ENCODE peak calls at places on chromosomes 6 and 20, in ten cellular contexts. O is endodermal cell, X is HepG2, A is heart left ventricle, C is Calu3, Y is nephron progenitor cell, R is lower leg skin, S is fibroblast of lung, E is coronary artery, M is fibroblast of mammary gland. Z is an unnamed sample.

GRCh38 chr20:19210426-19211155 is 1.9 kb upstream of the SLC24A3 start:
- DNase-seq in R (no peak), X (no peak), O (no peak), C (no peak), S (no peak), E (no peak), M (peak), A (no peak), Y (no peak), Z (no peak)

GRCh38 chr20:49508435-49509199 is 26.1 kb upstream of the KCNB1 start:
- DNase-seq in M (peak), E (no peak), A (no peak), Y (peak), X (peak), S (peak), R (no peak), C (peak), O (peak), Z (no peak)

GRCh38 chr6:21914121-21914973 is 320.8 kb downstream of the SOX4 start:
- DNase-seq in Y (no peak), E (no peak), A (peak), R (no peak), X (no peak), C (peak), S (peak), M (peak), O (no peak), Z (peak)

GRCh38 chr6:139376054-139376355 is 1.6 kb upstream of the CITED2 start:
- DNase-seq in E (no peak), M (no peak), A (peak), R (no peak), O (no peak), S (peak), C (no peak), Y (no peak), X (no peak), Z (no peak)

GRCh38 chr6:168314948-168315347 is 4.6 kb downstream of the DACT2 start:
- DNase-seq in C (no peak), E (no peak), M (no peak), A (no peak), R (peak), X (no peak), Y (peak), O (peak), S (peak), Z (no peak)

GRCh38 chr6:28002181-28002580 is 45.1 kb downstream of the OR2B6 start:
- DNase-seq in A (no peak), S (no peak), E (no peak), O (no peak), C (no peak), M (no peak), R (no peak), X (no peak), Y (peak), Z (no peak)

GRCh38 chr6:56860466-56860865 is 94.4 kb upstream of the BEND6 start:
- DNase-seq in S (peak), C (peak), R (no peak), X (no peak), M (peak), E (no peak), O (no peak), Y (no peak), A (no peak), Z (no peak)

GRCh38 chr20:62822788-62823651 is 6.2 kb downstream of the COL9A3 start:
- DNase-seq in X (peak), E (no peak), M (peak), R (no peak), S (no peak), Y (peak), O (peak), A (no peak), C (peak), Z (no peak)

GRCh38 chr20:32585011-32585518 is at the start of gene NOL4L:
- DNase-seq in A (no peak), R (no peak), Y (peak), X (no peak), O (peak), M (peak), E (no peak), S (peak), C (peak), Z (no peak)

GRCh38 chr20:2585811-2586210 is 49.4 kb downstream of the TMC2 start:
- DNase-seq in E (no peak), S (peak), R (no peak), X (no peak), Y (no peak), C (no peak), O (no peak), M (peak), A (no peak), Z (no peak)

GRCh38 chr6:78835817-78836216 is 31.5 kb upstream of the IRAK1BP1 start:
- DNase-seq in Y (no peak), S (no peak), R (no peak), C (no peak), A (no peak), E (no peak), X (no peak), M (peak), O (no peak), Z (no peak)

GRCh38 chr20:24948939-24949679 is at the start of gene CST7:
- DNase-seq in E (peak), A (no peak), X (no peak), Y (no peak), O (peak), S (peak), M (no peak), R (peak), C (no peak), Z (peak)

GRCh38 chr6:137705166-137706064 is 161.6 kb upstream of the TNFAIP3 start:
- DNase-seq in A (peak), C (peak), S (no peak), X (peak), M (peak), O (peak), R (peak), E (no peak), Y (peak), Z (peak)

GRCh38 chr6:4647414-4648365 is 128.5 kb upstream of the CDYL start:
- DNase-seq in R (peak), S (peak), O (peak), M (peak), Y (peak), E (peak), X (peak), A (peak), C (peak), Z (no peak)

GRCh38 chr20:44370639-44371218 is 15.2 kb downstream of the HNF4A start:
- DNase-seq in Y (no peak), S (no peak), A (no peak), R (no peak), X (peak), E (no peak), C (peak), M (no peak), O (peak), Z (no peak)

GRCh38 chr6:34189806-34190503 is 44.1 kb upstream of the GRM4 start:
- DNase-seq in O (no peak), Y (no peak), M (no peak), E (no peak), C (no peak), A (no peak), S (no peak), X (peak), R (peak), Z (no peak)
- TF ChIP-seq CTCF in O (no peak), Y (no peak), M (no peak), E (no peak), C (no peak), A (no peak), S (no peak), X (peak), R (no peak), Z (no peak)

DNA sequence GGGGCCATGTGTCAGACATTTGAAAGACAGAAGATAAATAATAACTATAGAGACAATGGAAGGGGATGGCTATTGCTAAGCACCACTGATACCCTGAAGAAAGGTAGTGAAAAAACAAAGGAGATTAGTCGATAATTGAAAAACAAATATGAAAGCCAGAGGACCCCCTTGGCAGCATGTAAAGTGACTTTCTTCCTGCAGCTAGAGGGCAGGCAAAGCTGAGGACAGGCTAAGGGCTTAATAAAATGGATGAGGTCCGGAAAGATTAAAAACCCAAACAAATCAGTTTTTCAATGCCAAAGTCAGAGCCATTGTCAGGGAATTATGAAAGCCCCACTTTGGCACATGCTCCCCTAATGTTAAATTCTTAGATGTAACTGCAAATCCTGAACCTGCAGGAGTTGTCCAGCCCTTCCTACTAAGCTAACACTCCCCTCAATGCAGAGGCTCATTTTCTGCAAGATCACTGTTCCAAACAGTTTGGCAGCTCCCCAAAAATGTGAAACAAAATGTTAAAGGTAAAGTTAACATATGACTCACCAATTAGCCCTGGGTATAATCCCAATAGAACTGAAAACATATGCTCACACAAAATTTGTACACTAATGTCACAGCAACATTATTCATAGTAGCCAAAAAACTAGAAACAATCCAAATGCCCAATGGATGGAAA is 1177.9 kb downstream of the GRIK2 start:
- DNase-seq in O (peak), Y (no peak), S (peak), C (no peak), M (no peak), A (no peak), R (no peak), E (no peak), X (no peak), Z (no peak)
- TF ChIP-seq CTCF in O (peak), Y (no peak), S (no peak), C (no peak), M (no peak), A (no peak), R (no peak), E (no peak), X (no peak), Z (no peak)

GRCh38 chr20:45592574-45593189 is 13.6 kb upstream of the WFDC8 start:
- DNase-seq in O (peak), E (no peak), X (peak), C (peak), A (no peak), Y (no peak), M (peak), R (no peak), S (peak), Z (no peak)
- TF ChIP-seq CTCF in O (peak), E (no peak), X (peak), C (peak), A (peak), Y (peak), M (peak), R (no peak), S (peak), Z (peak)

DNA sequence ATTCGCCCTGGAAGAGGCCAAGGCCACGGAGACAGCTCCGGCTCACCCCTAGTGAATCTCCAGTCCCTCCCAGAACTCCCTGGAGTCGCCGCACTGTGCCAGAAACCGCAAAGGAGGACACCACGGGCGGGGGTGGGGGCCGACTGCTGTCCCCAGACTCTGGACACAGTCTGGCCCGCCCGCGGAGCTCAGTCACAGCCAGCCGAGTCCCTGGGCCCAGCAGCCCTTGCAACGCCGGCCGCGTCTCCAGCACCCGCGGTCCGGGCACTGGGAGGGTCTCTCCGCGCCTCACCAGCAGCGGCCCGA is 541 bp downstream of the PEX6 start:
- DNase-seq in A (peak), C (peak), M (peak), O (peak), R (peak), S (peak), E (no peak), Y (peak), X (no peak), Z (no peak)
- TF ChIP-seq CTCF in A (no peak), C (no peak), M (no peak), O (no peak), R (no peak), S (no peak), E (no peak), Y (no peak), X (no peak), Z (no peak)

DNA sequence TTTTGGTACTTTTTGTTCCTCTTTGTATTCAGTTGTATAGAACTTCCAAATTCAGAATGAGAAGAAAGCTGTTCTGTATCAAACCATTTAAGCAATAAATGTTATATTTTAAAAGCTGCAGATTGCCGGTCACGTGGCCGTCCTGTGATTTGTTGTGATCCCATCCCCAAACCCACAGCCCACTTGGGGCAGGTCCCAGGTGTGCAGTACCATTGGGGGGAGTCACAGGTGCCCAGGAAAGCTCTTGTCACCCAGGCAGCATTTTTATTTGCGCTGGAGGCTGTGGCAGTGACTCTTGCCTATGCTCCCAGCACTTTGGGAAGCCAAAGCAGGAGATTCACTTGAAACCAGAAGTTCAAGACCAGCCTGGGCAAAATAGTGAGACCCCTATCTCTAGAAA is 61.1 kb downstream of the SSR1 start:
- DNase-seq in O (no peak), E (no peak), X (no peak), A (no peak), Y (no peak), R (no peak), M (no peak), C (no peak), S (no peak), Z (no peak)
- TF ChIP-seq CTCF in O (no peak), E (no peak), X (no peak), A (no peak), Y (no peak), R (no peak), M (no peak), C (no peak), S (no peak), Z (no peak)

DNA sequence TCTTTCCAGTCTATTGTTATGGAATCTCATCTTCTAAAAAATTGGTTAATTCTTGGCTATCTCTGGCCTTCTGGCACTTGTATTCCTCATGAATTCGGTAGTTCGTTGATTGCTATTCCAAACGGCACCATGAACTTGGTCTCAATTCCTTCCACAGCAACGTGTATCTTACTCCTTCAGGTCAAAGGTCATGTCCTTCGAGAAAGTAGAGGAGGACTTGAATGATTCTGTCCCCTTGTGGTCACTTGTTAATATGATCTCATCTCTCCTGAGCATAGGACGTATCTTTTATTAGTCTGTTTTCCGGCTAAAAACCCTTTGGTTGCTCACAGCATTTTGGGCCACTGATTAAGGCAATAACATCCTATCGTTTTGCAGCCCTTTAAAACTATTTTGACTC is 9.4 kb downstream of the TLDC2 start:
- DNase-seq in R (no peak), X (no peak), M (peak), S (no peak), Y (no peak), C (no peak), O (no peak), A (no peak), E (no peak), Z (no peak)
- TF ChIP-seq CTCF in R (no peak), X (no peak), M (no peak), S (no peak), Y (peak), C (peak), O (peak), A (no peak), E (no peak), Z (no peak)

DNA sequence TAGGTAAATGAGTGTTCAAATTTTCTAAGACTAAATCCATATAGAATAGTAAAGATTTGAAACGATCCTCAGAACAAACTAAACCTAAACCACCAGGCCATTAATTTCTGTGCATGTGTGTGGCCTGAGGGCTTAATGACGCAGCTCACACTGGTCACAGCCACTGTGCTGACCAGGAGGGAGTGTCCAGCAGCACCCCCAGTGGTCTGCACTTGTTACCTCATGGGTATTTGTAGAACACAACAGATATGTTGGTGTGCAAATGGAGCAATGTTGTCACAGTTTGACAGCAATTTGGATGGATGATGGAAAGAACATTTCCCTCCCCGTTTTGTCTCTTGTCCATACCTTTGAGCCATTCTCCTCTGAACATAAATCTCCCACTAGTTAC is 122.4 kb upstream of the EXOC2 start:
- DNase-seq in A (no peak), S (no peak), O (peak), E (no peak), R (no peak), Y (peak), X (peak), M (no peak), C (peak), Z (no peak)
- TF ChIP-seq CTCF in A (no peak), S (no peak), O (peak), E (no peak), R (no peak), Y (peak), X (peak), M (no peak), C (no peak), Z (no peak)

GRCh38 chr6:29603930-29604329 is 19.0 kb downstream of the OR2H2 start:
- DNase-seq in M (no peak), O (no peak), S (no peak), R (no peak), A (no peak), Y (no peak), C (no peak), X (no peak), E (no peak), Z (no peak)

GRCh38 chr6:29603456-29603855 is 18.5 kb downstream of the OR2H2 start:
- DNase-seq in M (no peak), C (no peak), O (no peak), S (no peak), X (no peak), E (no peak), Y (no peak), A (no peak), R (no peak), Z (no peak)

GRCh38 chr6:29597184-29597583 is 12.3 kb downstream of the OR2H2 start:
- DNase-seq in S (no peak), C (no peak), O (no peak), M (no peak), E (no peak), R (no peak), Y (no peak), X (no peak), A (no peak), Z (no peak)

GRCh38 chr6:29598348-29598747 is 13.4 kb downstream of the OR2H2 start:
- DNase-seq in R (no peak), O (no peak), Y (no peak), C (no peak), X (no peak), E (no peak), A (no peak), M (no peak), S (no peak), Z (no peak)

DNA sequence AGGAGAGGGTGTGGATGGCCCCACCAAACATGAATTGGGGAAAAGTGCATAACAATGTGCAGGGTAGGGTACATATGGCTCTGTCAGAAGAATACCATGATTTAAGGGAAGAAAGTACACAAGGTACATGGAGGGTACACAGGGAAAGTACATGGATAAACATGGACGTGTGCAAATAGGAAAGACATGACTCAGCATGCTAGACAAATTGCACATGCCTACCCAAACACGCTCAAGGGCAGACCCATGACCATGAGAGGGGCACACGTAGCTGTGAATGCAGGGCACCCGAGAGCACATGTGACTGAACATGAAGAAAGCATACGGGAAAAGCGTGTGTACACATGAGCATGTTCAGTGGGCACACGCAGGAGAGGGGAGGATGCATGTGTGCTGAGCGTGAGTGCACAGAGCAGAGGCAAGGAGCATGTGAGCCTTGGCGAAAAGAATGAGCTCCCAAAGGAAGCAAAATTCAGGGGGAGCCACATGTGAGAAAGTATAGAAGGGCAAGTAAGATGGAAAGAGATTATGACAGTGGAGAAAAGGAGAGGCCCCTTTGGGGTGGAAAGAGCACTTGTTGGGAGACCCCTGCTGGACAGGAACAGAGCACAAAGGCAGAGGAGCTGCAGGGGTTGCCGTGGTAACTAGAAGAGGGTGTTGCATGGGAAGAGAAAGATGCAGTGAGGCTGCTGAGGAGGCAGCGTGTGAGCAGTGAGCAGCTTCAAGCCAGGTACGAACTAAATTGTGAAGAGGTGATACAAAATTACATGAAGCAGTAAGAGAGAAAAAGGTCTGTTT is 17.8 kb downstream of the OR2H2 start:
- DNase-seq in Y (peak), X (peak), M (no peak), A (no peak), S (peak), O (peak), R (no peak), E (no peak), C (peak), Z (no peak)
- TF ChIP-seq CTCF in Y (peak), X (peak), M (peak), A (no peak), S (no peak), O (peak), R (no peak), E (no peak), C (peak), Z (no peak)